ENCODE peak calls at places on chromosomes 11 and 22, in nine cellular contexts. E is HL-60, W is Peyer's patch, C is lung, U is tibial artery, A is A549, H is coronary artery, S is cardiac muscle cell, P is AG04450. Y is an unnamed sample.

GRCh38 chr22:20430641-20431519 is 6.7 kb downstream of the SCARF2 start:
- DNase-seq in E (peak; percentile 60), W (peak; percentile 65), C (no peak), U (no peak), A (peak; percentile 73), H (no peak), S (peak; percentile 80), P (no peak), Y (no peak)

GRCh38 chr11:79237676-79238075 is 203.2 kb downstream of the TENM4 start:
- DNase-seq in E (no peak), W (no peak), C (no peak), U (no peak), A (no peak), H (no peak), S (peak; percentile 15), P (peak; percentile 91), Y (no peak)

GRCh38 chr11:95556342-95557151 is 233.0 kb downstream of the FAM76B start:
- DNase-seq in E (no peak), W (no peak), C (no peak), U (no peak), A (no peak), H (no peak), S (no peak), P (peak; percentile 23), Y (no peak)

GRCh38 chr11:76208438-76208828 is 2.1 kb upstream of the WNT11 start:
- DNase-seq in E (no peak), W (no peak), C (no peak), U (no peak), A (no peak), H (no peak), S (no peak), P (no peak), Y (no peak)

GRCh38 chr11:729492-730074 is 17.7 kb upstream of the TALDO1 start:
- DNase-seq in E (peak; percentile 45), W (no peak), C (no peak), U (no peak), A (no peak), H (no peak), S (no peak), P (no peak), Y (peak; percentile 90)

GRCh38 chr11:115408036-115408911 is 95.9 kb downstream of the CADM1 start:
- DNase-seq in E (no peak), W (no peak), C (no peak), U (no peak), A (no peak), H (no peak), S (no peak), P (no peak), Y (no peak)

GRCh38 chr11:35658028-35658948 is 4.3 kb upstream of the TRIM44 start:
- DNase-seq in E (no peak), W (no peak), C (no peak), U (no peak), A (no peak), H (no peak), S (no peak), P (no peak), Y (no peak)

GRCh38 chr11:14424096-14424495 is 65.1 kb upstream of the RRAS2 start:
- DNase-seq in E (no peak), W (no peak), C (no peak), U (no peak), A (no peak), H (no peak), S (no peak), P (no peak), Y (no peak)

GRCh38 chr11:133386262-133386661 is 146.0 kb downstream of the OPCML start:
- DNase-seq in E (no peak), W (no peak), C (no peak), U (no peak), A (no peak), H (no peak), S (no peak), P (no peak), Y (no peak)

GRCh38 chr11:80103149-80103859 is 662.5 kb upstream of the TENM4 start:
- DNase-seq in E (no peak), W (no peak), C (no peak), U (no peak), A (no peak), H (no peak), S (no peak), P (peak; percentile 79), Y (no peak)

GRCh38 chr11:75233688-75234295 is 6.8 kb upstream of the TPBGL start:
- DNase-seq in E (peak; percentile 24), W (peak; percentile 47), C (no peak), U (no peak), A (no peak), H (no peak), S (peak; percentile 90), P (peak; percentile 16), Y (no peak)

GRCh38 chr22:50303848-50304527 is 3.5 kb downstream of the PLXNB2 start:
- DNase-seq in E (peak; percentile 56), W (peak; percentile 78), C (peak; percentile 67), U (peak; percentile 70), A (no peak), H (no peak), S (peak; percentile 49), P (no peak), Y (no peak)

GRCh38 chr11:2951235-2952110 is 22.3 kb upstream of the PHLDA2 start:
- DNase-seq in E (no peak), W (no peak), C (no peak), U (no peak), A (no peak), H (no peak), S (no peak), P (no peak), Y (no peak)

GRCh38 chr11:45225961-45226871 is 59.9 kb downstream of the SYT13 start:
- DNase-seq in E (no peak), W (no peak), C (no peak), U (peak; percentile 14), A (no peak), H (no peak), S (no peak), P (no peak), Y (no peak)

GRCh38 chr22:41274856-41275255 is 11.1 kb downstream of the RANGAP1 start:
- DNase-seq in E (no peak), W (no peak), C (no peak), U (no peak), A (no peak), H (no peak), S (no peak), P (no peak), Y (peak; percentile 48)

DNA sequence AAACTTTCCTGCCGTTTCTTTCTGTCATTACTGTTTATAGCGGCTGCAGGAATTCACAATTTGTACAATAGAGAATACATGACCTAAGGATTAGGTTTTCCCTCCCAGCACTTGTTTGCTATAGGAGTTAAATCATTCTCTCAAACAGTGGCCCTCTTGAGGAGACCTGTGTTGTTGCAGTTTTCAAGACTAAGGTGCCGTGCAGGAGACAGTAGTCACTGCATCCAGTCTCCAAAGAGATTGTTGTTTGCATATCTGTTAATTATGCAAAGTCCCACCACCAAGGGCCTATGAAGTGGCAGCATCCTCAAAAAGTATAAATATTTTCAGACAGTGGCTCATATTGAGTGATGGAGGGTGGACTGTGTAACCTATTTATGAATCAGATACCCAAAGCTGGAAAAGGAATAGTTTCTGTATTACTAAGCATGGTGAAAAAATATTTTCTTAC is 2.3 kb downstream of the PRSS23 start:
- DNase-seq in E (no peak), W (peak; percentile 60), C (no peak), U (no peak), A (peak; percentile 62), H (no peak), S (peak; percentile 60), P (no peak), Y (no peak)
- H3K4me3 ChIP-seq in E (no peak overlapping the region), W (no peak overlapping the region), C (no peak overlapping the region), U (peak overlapping the region; percentile 94), A (peak overlapping the region; percentile 85), H (peak overlapping the region; percentile 93), S (no peak overlapping the region), P (peak overlapping the region; percentile 37), Y (no peak overlapping the region)

GRCh38 chr11:43462359-43462758 is 103.6 kb downstream of the TTC17 start:
- DNase-seq in E (no peak), W (no peak), C (no peak), U (no peak), A (no peak), H (no peak), S (no peak), P (no peak), Y (no peak)
- TF ChIP-seq CTCF in E (no peak), W (no peak), C (no peak), U (no peak), A (no peak), H (no peak), S (no peak), P (no peak), Y (no peak)

DNA sequence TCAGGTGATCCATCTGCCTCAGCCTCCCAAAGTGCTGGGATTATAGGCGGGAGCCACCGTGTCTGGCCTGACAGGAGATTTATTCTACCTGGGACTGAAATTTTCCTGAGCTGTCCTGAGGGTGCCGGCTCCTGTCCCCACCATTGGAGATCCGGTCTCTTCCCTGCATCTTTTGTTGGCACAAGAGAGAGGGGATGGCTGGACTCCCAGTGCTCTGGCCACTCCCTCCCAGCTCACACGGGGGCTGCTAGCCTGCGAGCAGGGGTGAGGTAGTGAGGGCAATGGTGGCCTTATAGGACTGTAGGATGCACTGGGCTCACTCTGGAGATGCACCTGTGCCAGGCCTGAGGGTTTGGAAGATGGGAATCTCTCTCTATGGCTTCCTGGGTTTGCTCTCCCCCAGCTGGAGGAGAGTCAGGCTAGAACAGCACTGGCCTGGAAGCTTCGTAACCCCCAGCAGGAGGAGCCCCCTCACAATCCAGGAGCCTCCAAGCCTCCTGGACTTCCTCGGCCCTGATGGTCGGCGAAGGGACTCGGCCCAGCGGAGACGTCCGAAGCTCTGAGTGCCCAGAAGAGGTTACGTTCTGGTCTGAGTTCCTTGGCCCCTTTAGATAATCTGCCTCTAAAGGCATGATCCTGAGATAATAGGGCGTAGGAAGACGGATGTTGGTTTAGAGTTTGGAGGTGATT is 106.4 kb downstream of the NECTIN1 start:
- DNase-seq in E (no peak), W (no peak), C (no peak), U (no peak), A (no peak), H (no peak), S (no peak), P (no peak), Y (no peak)
- H3K27ac ChIP-seq in E (no peak overlapping the region), W (no peak overlapping the region), C (no peak overlapping the region), U (no peak overlapping the region), A (no peak overlapping the region), H (no peak overlapping the region), S (no peak overlapping the region), P (no peak overlapping the region), Y (no peak overlapping the region)

GRCh38 chr22:37601203-37601539 is 7.5 kb upstream of the GGA1 start:
- DNase-seq in E (no peak), W (no peak), C (no peak), U (no peak), A (no peak), H (no peak), S (peak; percentile 14), P (no peak), Y (no peak)
- H3K4me3 ChIP-seq in E (no peak overlapping the region), W (no peak overlapping the region), C (no peak overlapping the region), U (no peak overlapping the region), A (no peak overlapping the region), H (no peak overlapping the region), S (no peak overlapping the region), P (no peak overlapping the region), Y (no peak overlapping the region)